ENCODE peak calls at places on chromosomes 4 and X, in five cellular contexts. I, B, Q, H and C are unnamed samples.

GRCh38 chr4:180635276-180635675 is 1607.9 kb upstream of the TENM3 start:
- DNase-seq in I (no peak), B (peak), Q (no peak), H (no peak), C (no peak)

GRCh38 chr4:100696531-100696930 is 178.7 kb upstream of the EMCN start:
- DNase-seq in I (no peak), B (no peak), Q (no peak), H (no peak), C (no peak)

GRCh38 chrX:17967888-17968287 is 106.8 kb upstream of the RAI2 start:
- DNase-seq in I (no peak), B (no peak), Q (no peak), H (no peak), C (no peak)

GRCh38 chr4:185811509-185812364 is at the start of gene SORBS2:
- DNase-seq in I (peak), B (no peak), Q (peak), H (no peak), C (peak)

GRCh38 chr4:17721496-17722360 is 59.7 kb downstream of the FAM184B start:
- DNase-seq in I (peak), B (no peak), Q (no peak), H (peak), C (no peak)

GRCh38 chrX:22122510-22122909 is 90.4 kb downstream of the PHEX start:
- DNase-seq in I (peak), B (no peak), Q (no peak), H (peak), C (no peak)

GRCh38 chr4:244471-244870 is 60.8 kb downstream of the ZNF732 start:
- DNase-seq in I (no peak), B (peak), Q (no peak), H (peak), C (peak)

GRCh38 chrX:53456254-53456653 is 22.1 kb upstream of the HSD17B10 start:
- DNase-seq in I (peak), B (no peak), Q (no peak), H (peak), C (no peak)

GRCh38 chr4:8506373-8507250 is 66.0 kb downstream of the TRMT44 start:
- DNase-seq in I (peak), B (peak), Q (no peak), H (peak), C (peak)

GRCh38 chr4:140149851-140150635 is 3.9 kb downstream of the MAML3 start:
- DNase-seq in I (peak), B (peak), Q (peak), H (peak), C (peak)

GRCh38 chr4:183180096-183180495 is 81.0 kb downstream of the WWC2 start:
- DNase-seq in I (no peak), B (no peak), Q (no peak), H (peak), C (no peak)

GRCh38 chr4:146095091-146095690 is 80.3 kb upstream of the LSM6 start:
- DNase-seq in I (peak), B (no peak), Q (no peak), H (peak), C (peak)

GRCh38 chr4:7094931-7095330 is 27.1 kb upstream of the GRPEL1 start:
- DNase-seq in I (no peak), B (no peak), Q (no peak), H (no peak), C (no peak)

GRCh38 chr4:6349896-6350295 is 80.2 kb downstream of the WFS1 start:
- DNase-seq in I (peak), B (no peak), Q (no peak), H (no peak), C (no peak)

GRCh38 chr4:7371122-7371941 is 63.4 kb downstream of the PSAPL1 start:
- DNase-seq in I (peak), B (no peak), Q (peak), H (peak), C (no peak)

GRCh38 chr4:17120761-17121160 is 222.3 kb upstream of the LDB2 start:
- DNase-seq in I (peak), B (no peak), Q (no peak), H (no peak), C (no peak)

GRCh38 chrX:107845625-107846024 is 20.0 kb downstream of the MID2 start:
- DNase-seq in I (no peak), B (no peak), Q (no peak), H (no peak), C (no peak)

GRCh38 chrX:101417190-101417589 is 9.2 kb downstream of the HNRNPH2 start:
- DNase-seq in I (no peak), B (no peak), Q (no peak), H (no peak), C (no peak)

GRCh38 chrX:46279214-46279924 is 265.9 kb downstream of the ZNF674 start:
- DNase-seq in I (no peak), B (no peak), Q (no peak), H (no peak), C (no peak)

GRCh38 chr4:73520821-73521220 is 39.3 kb downstream of the AFM start:
- DNase-seq in I (peak), B (peak), Q (no peak), H (no peak), C (no peak)

GRCh38 chr4:139208404-139208945 is 31.5 kb upstream of the ELF2 start:
- DNase-seq in I (peak), B (no peak), Q (no peak), H (peak), C (no peak)

GRCh38 chr4:159191989-159192388 is 89.1 kb downstream of the RAPGEF2 start:
- DNase-seq in I (peak), B (peak), Q (no peak), H (peak), C (no peak)

GRCh38 chr4:25180524-25181131 is 20.4 kb upstream of the SEPSECS start:
- DNase-seq in I (peak), B (peak), Q (no peak), H (peak), C (peak)

GRCh38 chr4:2694691-2695090 is 61.4 kb downstream of the TNIP2 start:
- DNase-seq in I (peak), B (no peak), Q (no peak), H (no peak), C (no peak)

GRCh38 chr4:119579823-119580222 is 48.8 kb downstream of the PDE5A start:
- DNase-seq in I (no peak), B (no peak), Q (peak), H (no peak), C (no peak)

GRCh38 chr4:17687237-17687857 is 72.9 kb downstream of the MED28 start:
- DNase-seq in I (no peak), B (no peak), Q (no peak), H (no peak), C (no peak)

GRCh38 chr4:176377705-176378302 is 58.0 kb downstream of the SPCS3 start:
- DNase-seq in I (peak), B (no peak), Q (no peak), H (peak), C (no peak)

GRCh38 chr4:168153596-168154440 is 61.5 kb downstream of the ANXA10 start:
- DNase-seq in I (peak), B (peak), Q (peak), H (peak), C (peak)

GRCh38 chrX:16633754-16634153 is 16.2 kb upstream of the S100G start:
- DNase-seq in I (peak), B (no peak), Q (no peak), H (no peak), C (no peak)

GRCh38 chr4:56995525-56995924 is 16.8 kb downstream of the POLR2B start:
- DNase-seq in I (peak), B (no peak), Q (no peak), H (peak), C (peak)

GRCh38 chr4:140018931-140019618 is 134.9 kb downstream of the MAML3 start:
- DNase-seq in I (peak), B (no peak), Q (no peak), H (no peak), C (no peak)

GRCh38 chrX:124963717-124964116 is 356.0 kb upstream of the TEX13C start:
- DNase-seq in I (no peak), B (no peak), Q (no peak), H (no peak), C (no peak)

GRCh38 chrX:106932960-106933537 is 12.8 kb downstream of the CLDN2 start:
- DNase-seq in I (peak), B (no peak), Q (no peak), H (no peak), C (no peak)

GRCh38 chr4:17515724-17516407 is 901 bp downstream of the CLRN2 start:
- DNase-seq in I (no peak), B (no peak), Q (no peak), H (no peak), C (no peak)

GRCh38 chr4:150588341-150588740 is 6.4 kb downstream of the MAB21L2 start:
- DNase-seq in I (no peak), B (no peak), Q (no peak), H (no peak), C (no peak)